ENCODE peak calls at places on chromosomes 16 and 17, in five cellular contexts. P is esophagus squamous epithelium; Y is CD4-positive, alpha-beta T cell; U is prostate gland; H is IMR-90. I is an unnamed sample.

GRCh38 chr16:50304467-50305440 is 38.4 kb downstream of the ADCY7 start:
- DNase-seq in P (no peak), Y (no peak), U (no peak), H (no peak), I (no peak)

GRCh38 chr17:67452681-67453554 is 75.8 kb downstream of the PITPNC1 start:
- DNase-seq in P (no peak), Y (no peak), U (no peak), H (no peak), I (no peak)

GRCh38 chr17:21019976-21020575 is 22.7 kb downstream of the USP22 start:
- DNase-seq in P (no peak), Y (no peak), U (no peak), H (no peak), I (peak)

GRCh38 chr17:82237746-82238561 is 9.1 kb downstream of the SLC16A3 start:
- DNase-seq in P (no peak), Y (no peak), U (no peak), H (no peak), I (peak)

GRCh38 chr17:27466748-27467375 is 10.6 kb downstream of the KSR1 start:
- DNase-seq in P (no peak), Y (no peak), U (no peak), H (no peak), I (no peak)

GRCh38 chr17:8151120-8151640 is 1.0 kb downstream of the PER1 start:
- DNase-seq in P (peak), Y (peak), U (peak), H (peak), I (peak)

GRCh38 chr17:61996916-61997605 is 68.0 kb downstream of the MED13 start:
- DNase-seq in P (no peak), Y (no peak), U (no peak), H (no peak), I (no peak)

GRCh38 chr17:60600490-60601431 is 768 bp downstream of the PPM1D start:
- DNase-seq in P (peak), Y (peak), U (peak), H (peak), I (peak)

GRCh38 chr16:19203374-19203966 is 35.4 kb downstream of the SYT17 start:
- DNase-seq in P (no peak), Y (no peak), U (peak), H (no peak), I (no peak)

GRCh38 chr17:3888343-3889171 is 4.3 kb downstream of the CAMKK1 start:
- DNase-seq in P (no peak), Y (no peak), U (peak), H (peak), I (peak)

GRCh38 chr17:58052951-58053715 is 30.1 kb upstream of the DYNLL2 start:
- DNase-seq in P (no peak), Y (no peak), U (no peak), H (no peak), I (peak)

GRCh38 chr16:13873835-13874438 is 46.0 kb upstream of the ERCC4 start:
- DNase-seq in P (no peak), Y (no peak), U (no peak), H (peak), I (peak)

GRCh38 chr17:75764711-75765421 is at the start of gene GALK1:
- DNase-seq in P (no peak), Y (peak), U (peak), H (peak), I (peak)

GRCh38 chr17:58960068-58960467 is 146.6 kb downstream of the TRIM37 start:
- DNase-seq in P (no peak), Y (no peak), U (peak), H (peak), I (peak)

GRCh38 chr17:73689596-73690275 is 45.5 kb upstream of the SDK2 start:
- DNase-seq in P (no peak), Y (no peak), U (no peak), H (no peak), I (no peak)

GRCh38 chr17:82108038-82108998 is 10.3 kb upstream of the FASN start:
- DNase-seq in P (no peak), Y (no peak), U (no peak), H (peak), I (no peak)

GRCh38 chr17:60139438-60140285 is 10.1 kb upstream of the CA4 start:
- DNase-seq in P (no peak), Y (peak), U (peak), H (peak), I (peak)

GRCh38 chr17:50133769-50134099 is 3.8 kb upstream of the SAMD14 start:
- DNase-seq in P (no peak), Y (no peak), U (no peak), H (no peak), I (peak)
- H3K27ac ChIP-seq in P (peak), Y (no peak), U (no peak), H (no peak), I (peak)

GRCh38 chr16:88770459-88771293 is 14.3 kb downstream of the PIEZO1 start:
- DNase-seq in P (no peak), Y (no peak), U (peak), H (peak), I (no peak)

GRCh38 chr16:88773812-88774291 is 11.2 kb downstream of the PIEZO1 start:
- DNase-seq in P (no peak), Y (no peak), U (no peak), H (peak), I (peak)

GRCh38 chr16:88769617-88770458 is 15.2 kb downstream of the PIEZO1 start:
- DNase-seq in P (no peak), Y (no peak), U (peak), H (no peak), I (peak)

GRCh38 chr16:88772871-88773811 is 11.9 kb downstream of the PIEZO1 start:
- DNase-seq in P (no peak), Y (no peak), U (no peak), H (peak), I (peak)

GRCh38 chr16:88771294-88771772 is 13.7 kb downstream of the PIEZO1 start:
- DNase-seq in P (no peak), Y (no peak), U (no peak), H (no peak), I (no peak)
- H3K27ac ChIP-seq in P (peak), Y (no peak), U (peak), H (peak), I (no peak)

DNA sequence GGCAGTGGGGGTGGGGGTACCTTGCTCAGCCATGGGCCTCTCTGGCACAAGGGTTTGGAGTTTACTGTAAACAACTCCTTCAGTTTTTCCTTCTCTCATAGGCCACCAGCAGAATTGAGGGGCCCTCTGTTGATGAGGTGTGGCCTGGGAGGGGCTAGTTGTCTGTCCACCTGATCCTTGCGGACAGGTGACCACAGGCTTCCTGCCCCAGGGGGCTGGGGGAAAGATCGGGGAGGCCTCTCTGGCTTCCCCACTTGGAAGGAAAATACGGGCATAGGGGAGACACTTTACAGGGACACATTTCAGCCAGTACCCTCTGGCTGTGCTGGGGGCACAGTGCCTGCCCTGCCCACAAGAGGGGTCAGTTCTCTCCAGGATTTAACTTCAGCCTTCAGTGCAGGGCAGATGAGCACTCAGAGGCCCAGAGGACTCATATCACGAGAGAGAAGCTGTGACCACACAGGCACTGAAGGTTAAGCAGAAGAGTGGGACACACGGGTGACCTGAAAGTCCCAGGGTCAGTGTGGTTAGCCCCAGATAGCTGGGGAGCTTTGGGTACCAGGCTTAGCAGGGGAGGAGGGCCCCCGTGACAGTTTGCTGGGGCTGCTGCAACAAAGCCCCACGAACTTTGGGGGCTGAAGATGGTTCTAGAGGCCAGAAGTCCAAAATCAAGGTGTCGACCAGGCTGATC is 245.9 kb downstream of the SEC14L1 start:
- DNase-seq in P (no peak), Y (no peak), U (no peak), H (no peak), I (no peak)
- H3K27ac ChIP-seq in P (peak), Y (peak), U (peak), H (peak), I (peak)

DNA sequence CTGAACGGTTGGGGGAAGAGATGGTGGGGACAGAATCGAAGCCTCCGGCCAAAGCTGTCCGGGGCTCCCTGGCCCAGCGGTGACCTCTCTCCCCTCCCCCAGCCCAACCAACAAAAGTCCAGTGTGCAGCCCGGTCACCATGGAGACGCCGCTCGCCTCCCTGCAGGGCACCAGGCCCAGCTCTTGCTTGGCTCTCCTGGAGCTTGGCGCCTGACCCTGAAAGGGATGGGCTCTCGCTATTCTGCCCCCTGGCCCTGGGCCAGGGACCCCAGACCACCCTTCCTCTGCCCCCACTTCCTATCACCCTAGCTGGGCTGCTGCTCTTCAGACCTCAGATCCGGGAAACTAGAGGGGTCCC is 1.3 kb downstream of the METRN start:
- DNase-seq in P (no peak), Y (no peak), U (no peak), H (no peak), I (peak)
- H3K27ac ChIP-seq in P (no peak), Y (no peak), U (no peak), H (no peak), I (no peak)

DNA sequence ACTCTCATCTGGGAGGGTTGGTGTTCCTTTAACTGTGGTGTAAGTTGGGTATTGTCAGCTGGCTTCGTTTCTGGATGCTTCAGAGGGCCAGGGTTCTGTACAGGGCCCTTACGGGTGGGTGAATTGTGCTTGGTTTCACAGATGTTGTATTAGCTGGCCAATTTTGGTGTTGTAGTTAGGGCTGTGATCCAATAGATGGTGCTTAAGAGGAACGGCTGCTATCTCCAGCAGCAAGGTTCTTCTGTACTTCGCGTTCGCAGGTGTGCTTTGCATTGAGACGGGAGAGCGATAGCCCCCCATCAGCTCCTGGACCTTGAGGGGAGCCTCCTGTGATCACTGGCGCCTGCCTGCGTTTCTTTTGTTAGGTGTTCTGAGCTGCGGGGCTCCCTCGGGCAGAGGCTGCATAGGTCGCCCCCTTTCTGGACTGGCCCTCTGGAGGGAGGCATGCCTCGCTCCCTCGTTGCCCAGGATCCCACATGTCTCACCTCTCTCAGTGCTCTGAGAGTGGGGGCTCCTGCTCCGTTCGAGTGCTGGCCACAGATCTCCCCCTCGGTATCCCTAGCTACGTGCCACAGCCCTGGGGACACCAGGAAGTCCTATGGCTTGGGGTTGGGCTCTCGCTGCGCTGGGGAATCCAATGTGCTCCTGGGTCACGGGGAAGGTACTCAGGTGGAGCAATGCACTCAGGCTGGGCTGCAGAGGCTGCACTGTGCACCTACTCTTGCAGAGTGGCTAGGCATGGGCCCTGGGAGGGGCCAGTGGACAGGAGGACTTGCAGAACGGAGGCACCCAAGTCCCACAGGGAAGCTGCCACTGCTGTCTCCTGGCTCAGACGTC is 844 bp upstream of the PRDM7 start:
- DNase-seq in P (no peak), Y (no peak), U (no peak), H (peak), I (peak)
- H3K27ac ChIP-seq in P (peak), Y (no peak), U (peak), H (peak), I (no peak)

DNA sequence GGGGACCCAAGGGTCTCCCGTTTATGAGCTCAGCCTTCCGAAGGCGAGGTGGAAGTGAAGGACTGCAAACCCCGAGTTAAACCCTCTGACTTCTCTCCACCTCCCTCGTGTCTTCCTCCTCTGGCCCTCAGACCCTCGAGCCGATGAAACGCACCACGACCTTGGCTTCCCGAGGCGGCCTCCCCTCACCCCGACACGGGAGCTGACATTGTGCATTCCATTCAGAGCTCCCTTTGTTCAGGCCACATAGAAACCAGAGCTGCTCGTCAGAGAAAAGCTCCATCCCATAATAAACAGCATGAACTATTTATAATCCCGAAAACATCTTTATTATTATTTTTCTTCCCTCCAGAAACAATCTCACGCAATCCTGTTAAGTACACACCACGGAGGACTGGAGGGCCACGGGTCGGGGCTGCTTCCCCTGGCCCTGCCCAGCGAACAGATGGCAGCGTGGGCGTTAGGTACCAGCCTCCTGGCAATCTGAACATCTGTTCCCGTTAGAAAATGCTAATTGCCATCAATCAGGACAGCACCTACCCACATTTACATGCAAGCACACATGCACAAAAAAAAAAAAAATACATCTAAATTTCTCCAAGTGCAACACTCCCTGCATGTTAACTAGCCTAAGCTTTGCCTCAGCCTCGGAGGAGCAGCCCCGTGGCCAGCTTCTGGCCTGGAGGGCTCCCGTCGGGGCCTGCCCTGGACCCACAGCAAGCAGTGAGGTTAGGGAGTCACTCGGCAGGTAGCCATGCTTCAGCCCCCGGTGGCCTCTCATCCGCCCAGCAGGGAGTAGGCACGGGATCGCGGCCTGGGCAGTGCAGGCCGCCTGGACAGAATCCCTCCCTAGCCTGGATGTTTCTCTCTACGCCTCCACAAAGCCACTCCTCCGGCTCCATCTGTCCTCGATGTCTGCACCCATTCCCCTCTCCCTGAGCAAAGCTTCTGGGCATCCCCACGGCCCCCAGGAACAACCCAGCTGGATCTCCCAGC is 145.5 kb downstream of the RBFOX3 start:
- DNase-seq in P (no peak), Y (no peak), U (no peak), H (no peak), I (no peak)
- H3K27ac ChIP-seq in P (no peak), Y (no peak), U (no peak), H (no peak), I (no peak)

DNA sequence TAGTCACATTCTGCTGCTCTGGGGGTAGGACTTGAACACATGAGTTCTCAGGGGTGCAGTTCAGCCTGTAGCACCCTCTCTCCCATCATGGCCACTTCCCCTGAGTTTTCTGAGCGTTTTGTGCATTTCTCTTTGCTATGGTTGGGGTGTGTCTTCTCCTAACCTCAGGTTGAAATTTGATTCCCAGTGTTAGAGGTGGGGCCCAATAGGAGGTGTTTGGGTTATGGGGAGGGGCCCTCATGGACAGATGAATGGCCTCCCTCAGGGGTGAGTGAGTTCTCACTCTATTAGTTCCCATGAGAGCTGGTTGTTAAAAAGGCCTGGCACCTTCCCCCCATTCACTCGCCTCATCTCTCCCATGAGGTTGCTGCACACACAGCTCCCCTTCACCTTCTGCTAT is 101.1 kb downstream of the FOXL1 start:
- DNase-seq in P (no peak), Y (no peak), U (no peak), H (no peak), I (no peak)
- H3K27ac ChIP-seq in P (no peak), Y (no peak), U (no peak), H (no peak), I (peak)

I was measured in GM23248.